ENCODE peak calls at places on chromosomes 13 and 19, in nine cellular contexts. R, P, Z, Q, M, E, N, X and G are unnamed samples.

GRCh38 chr19:35963514-35963913 is 27.3 kb downstream of the LRFN3 start:
- DNase-seq in Z (no peak), R (no peak), X (no peak), E (peak; percentile 18), P (no peak), Q (no peak), M (peak; percentile 34), N (no peak), G (no peak)

GRCh38 chr13:53151692-53152421 is 123.2 kb downstream of the OLFM4 start:
- DNase-seq in N (no peak), E (peak; percentile 65), X (no peak), M (peak; percentile 43), R (peak; percentile 5), Q (no peak), P (peak; percentile 5), Z (no peak), G (no peak)

GRCh38 chr19:43078311-43078710 is 4.2 kb downstream of the PSG2 start:
- DNase-seq in M (no peak), N (no peak), Z (peak; percentile 70), P (peak; percentile 23), E (peak; percentile 77), X (no peak), Q (no peak), R (no peak), G (peak; percentile 64)

GRCh38 chr19:44607049-44607448 is 6.3 kb upstream of the IGSF23 start:
- DNase-seq in E (peak; percentile 94), M (no peak), R (no peak), X (no peak), P (no peak), N (no peak), Z (no peak), Q (no peak), G (peak; percentile 45)

GRCh38 chr13:48526269-48526668 is 6.6 kb downstream of the RCBTB2 start:
- DNase-seq in P (no peak), M (no peak), E (no peak), X (no peak), Z (no peak), N (no peak), R (no peak), Q (no peak), G (no peak)

GRCh38 chr13:67481445-67481844 is 251.3 kb upstream of the PCDH9 start:
- DNase-seq in R (no peak), Z (no peak), N (no peak), P (no peak), X (no peak), Q (no peak), E (no peak), M (no peak), G (no peak)

GRCh38 chr19:1905863-1906375 is 720 bp downstream of the ADAT3 start:
- DNase-seq in R (no peak), M (no peak), E (no peak), Z (no peak), N (no peak), X (no peak), Q (no peak), P (no peak), G (no peak)

GRCh38 chr13:48412100-48412556 is 785 bp downstream of the LPAR6 start:
- DNase-seq in Z (no peak), P (no peak), X (no peak), E (no peak), M (no peak), N (no peak), Q (no peak), R (no peak), G (no peak)

GRCh38 chr13:110560606-110561334 is 752 bp downstream of the RAB20 start:
- DNase-seq in X (peak; percentile 37), E (peak; percentile 9), Z (no peak), M (peak; percentile 49), Q (no peak), R (no peak), N (no peak), P (no peak), G (no peak)

GRCh38 chr19:29217591-29217990 is 4.6 kb upstream of the UQCRFS1 start:
- DNase-seq in R (no peak), Q (no peak), Z (no peak), X (no peak), P (no peak), E (no peak), M (no peak), N (no peak), G (no peak)

GRCh38 chr13:77417897-77418296 is 91.0 kb upstream of the MYCBP2 start:
- DNase-seq in P (no peak), X (no peak), M (no peak), Z (no peak), N (no peak), Q (no peak), R (no peak), E (no peak), G (no peak)

GRCh38 chr19:4913996-4914735 is 4.9 kb downstream of the UHRF1 start:
- DNase-seq in Q (no peak), N (peak; percentile 20), Z (no peak), R (no peak), X (no peak), M (no peak), E (no peak), P (no peak), G (no peak)

GRCh38 chr19:6412111-6412999 is 12.3 kb downstream of the KHSRP start:
- DNase-seq in Q (no peak), Z (no peak), N (peak; percentile 46), X (no peak), R (no peak), E (no peak), P (peak; percentile 56), M (peak; percentile 49), G (peak; percentile 4)

GRCh38 chr13:26727122-26727521 is 33.5 kb downstream of the GPR12 start:
- DNase-seq in Z (no peak), X (no peak), Q (no peak), R (no peak), E (no peak), M (no peak), P (no peak), N (no peak), G (no peak)

GRCh38 chr13:43085545-43085944 is 62.2 kb downstream of the DNAJC15 start:
- DNase-seq in X (no peak), N (no peak), M (no peak), Z (no peak), Q (no peak), E (peak; percentile 50), R (no peak), P (no peak), G (no peak)

GRCh38 chr13:73578251-73578875 is 519.6 kb downstream of the KLF5 start:
- DNase-seq in M (no peak), E (no peak), Z (no peak), X (no peak), R (no peak), P (no peak), N (no peak), Q (no peak), G (no peak)

GRCh38 chr19:49847731-49848696 is 2.9 kb upstream of the PTOV1 start:
- DNase-seq in M (no peak), E (peak; percentile 89), N (no peak), Q (no peak), R (no peak), X (no peak), P (peak; percentile 90), Z (peak; percentile 44), G (peak; percentile 72)

GRCh38 chr19:801030-801860 is 4.0 kb downstream of the PTBP1 start:
- DNase-seq in Q (no peak), N (no peak), M (no peak), Z (no peak), X (peak; percentile 84), E (no peak), R (no peak), P (no peak), G (no peak)

GRCh38 chr13:36919206-36919832 is 719 bp downstream of the SMAD9 start:
- DNase-seq in X (peak; percentile 33), P (no peak), M (peak; percentile 83), Z (no peak), E (peak; percentile 37), Q (no peak), R (no peak), N (no peak), G (peak; percentile 27)